ENCODE peak calls at places on chromosomes 7 and 10, in nine cellular contexts. Q is anterior cingulate cortex; T is iris pigment epithelial cell; I is dermis microvascular lymphatic vessel endothelial cell; J is pons; L is choroid plexus epithelial cell; G is cardiac muscle cell; S is activated CD8-positive, alpha-beta memory T cell treated with anti-CD3 and anti-CD28 coated beads, Interleukin-2, amount 50 U/mL, for 48 hours; A is GDM1. Y is an unnamed sample.

GRCh38 chr7:4879401-4880081 is 4.0 kb downstream of the RADIL start:
- DNase-seq in A (no peak), Q (no peak), I (no peak), T (no peak), L (no peak), J (no peak), S (no peak), G (no peak), Y (no peak)

GRCh38 chr10:119303886-119304285 is 96.5 kb downstream of the GRK5 start:
- DNase-seq in Q (no peak), J (no peak), A (no peak), S (no peak), G (no peak), L (no peak), I (no peak), T (no peak), Y (no peak)

GRCh38 chr10:86123304-86123703 is 243.3 kb downstream of the GRID1 start:
- DNase-seq in S (no peak), A (no peak), L (no peak), T (no peak), J (no peak), I (no peak), G (no peak), Q (no peak), Y (no peak)

GRCh38 chr7:20721086-20721485 is 65.6 kb downstream of the SP8 start:
- DNase-seq in T (no peak), S (no peak), I (no peak), G (no peak), J (no peak), L (no peak), A (no peak), Q (no peak), Y (no peak)

GRCh38 chr10:95384011-95384704 is 93.4 kb upstream of the PDLIM1 start:
- DNase-seq in G (no peak), A (no peak), I (no peak), T (no peak), J (no peak), Q (no peak), S (no peak), L (no peak), Y (peak)

GRCh38 chr10:72981028-72981881 is 26.6 kb upstream of the PLA2G12B start:
- DNase-seq in G (no peak), Q (no peak), L (no peak), S (no peak), T (no peak), J (no peak), A (no peak), I (no peak), Y (no peak)

GRCh38 chr7:68823996-68824780 is 774.1 kb upstream of the AUTS2 start:
- DNase-seq in S (no peak), T (no peak), G (peak), L (peak), Q (no peak), J (no peak), A (no peak), I (no peak), Y (no peak)

GRCh38 chr7:48389977-48390376 is 218.7 kb downstream of the ABCA13 start:
- DNase-seq in T (peak), L (peak), A (peak), S (no peak), Q (no peak), J (peak), G (peak), I (no peak), Y (no peak)

GRCh38 chr10:16835223-16835622 is 18.0 kb upstream of the RSU1 start:
- DNase-seq in I (no peak), A (no peak), G (no peak), J (no peak), L (no peak), T (no peak), S (no peak), Q (no peak), Y (no peak)

GRCh38 chr7:801940-802364 is 30.3 kb upstream of the SUN1 start:
- DNase-seq in I (no peak), A (no peak), L (peak), G (no peak), Q (no peak), J (no peak), T (no peak), S (no peak), Y (no peak)

GRCh38 chr7:100467638-100468373 is 3.7 kb upstream of the SPACDR start:
- DNase-seq in J (peak), L (no peak), T (no peak), G (no peak), Q (peak), I (no peak), A (no peak), S (no peak), Y (no peak)

GRCh38 chr10:53395449-53395848 is 622.9 kb upstream of the MBL2 start:
- DNase-seq in J (no peak), L (no peak), S (no peak), Q (no peak), A (no peak), I (no peak), T (no peak), G (no peak), Y (no peak)

GRCh38 chr10:12018438-12019342 is 23.9 kb downstream of the UPF2 start:
- DNase-seq in J (no peak), S (no peak), I (no peak), A (no peak), G (peak), Q (no peak), T (peak), L (peak), Y (no peak)

GRCh38 chr7:101494602-101495329 is 132.1 kb downstream of the COL26A1 start:
- DNase-seq in J (no peak), G (no peak), L (no peak), I (no peak), T (no peak), S (no peak), A (no peak), Q (no peak), Y (no peak)

GRCh38 chr10:22501412-22501811 is 156.1 kb downstream of the SPAG6 start:
- DNase-seq in I (no peak), Q (no peak), J (peak), L (no peak), A (peak), G (no peak), S (no peak), T (no peak), Y (no peak)

GRCh38 chr10:51999089-51999488 is 299.7 kb upstream of the CSTF2T start:
- DNase-seq in Q (no peak), G (no peak), I (no peak), S (no peak), L (no peak), T (no peak), J (no peak), A (no peak), Y (no peak)

GRCh38 chr7:124072603-124073324 is 39.9 kb upstream of the TMEM229A start:
- DNase-seq in L (peak), G (peak), I (no peak), A (no peak), T (peak), Q (no peak), S (no peak), J (no peak), Y (no peak)

GRCh38 chr7:50781371-50781770 is 1.3 kb downstream of the GRB10 start:
- DNase-seq in I (no peak), Q (no peak), J (no peak), A (no peak), S (no peak), T (no peak), G (no peak), L (no peak), Y (peak)

GRCh38 chr7:28591725-28592331 is 179.5 kb downstream of the CREB5 start:
- DNase-seq in A (no peak), S (no peak), I (no peak), J (no peak), G (no peak), Q (no peak), T (no peak), L (no peak), Y (no peak)

GRCh38 chr7:117971581-117972244 is 98.5 kb upstream of the CTTNBP2 start:
- DNase-seq in Q (no peak), S (no peak), L (no peak), G (no peak), J (no peak), A (no peak), T (no peak), I (no peak), Y (no peak)

GRCh38 chr10:78491812-78492211 is 458.1 kb downstream of the RPS24 start:
- DNase-seq in A (peak), Q (no peak), J (no peak), I (no peak), G (no peak), S (no peak), L (no peak), T (no peak), Y (no peak)